ENCODE peak calls at places on chromosome 20, in six cellular contexts. X is uterus, P is A172, N is breast epithelium, C is hypothalamus, J is HFF-Myc. U is an unnamed sample.
A peak's percentile ranks its signal among the peaks of the same experiment; 100 is the strongest.

GRCh38 chr20:11935212-11935611 is 17.5 kb downstream of the BTBD3 start:
- DNase-seq in C (no peak), J (no peak), X (no peak), N (no peak), P (no peak), U (no peak)

GRCh38 chr20:32743237-32744112 is at the start of gene COMMD7:
- DNase-seq in N (peak; percentile 49), X (no peak), J (no peak), P (peak; percentile 63), C (no peak), U (peak; percentile 47)

GRCh38 chr20:46364670-46365482 is 41.5 kb downstream of the ELMO2 start:
- DNase-seq in C (no peak), P (no peak), N (no peak), J (no peak), X (no peak), U (no peak)

GRCh38 chr20:43680976-43681375 is 14.1 kb downstream of the MYBL2 start:
- DNase-seq in P (no peak), X (no peak), C (no peak), N (no peak), J (no peak), U (no peak)

GRCh38 chr20:46826343-46826984 is 68.2 kb upstream of the EYA2 start:
- DNase-seq in C (no peak), X (no peak), P (no peak), N (no peak), J (no peak), U (peak; percentile 35)

GRCh38 chr20:62898970-62899632 is 27.2 kb downstream of the DIDO1 start:
- DNase-seq in C (no peak), X (no peak), P (no peak), J (no peak), N (no peak), U (no peak)

GRCh38 chr20:23613676-23614075 is 8.0 kb upstream of the CST9 start:
- DNase-seq in C (no peak), J (no peak), P (no peak), X (peak; percentile 40), N (no peak), U (peak; percentile 57)

GRCh38 chr20:33545763-33546162 is 55.9 kb downstream of the CBFA2T2 start:
- DNase-seq in C (no peak), X (no peak), J (no peak), N (no peak), P (no peak), U (no peak)

GRCh38 chr20:19078448-19079373 is 133.7 kb upstream of the SLC24A3 start:
- DNase-seq in N (no peak), J (no peak), C (no peak), P (no peak), X (no peak), U (no peak)

GRCh38 chr20:22796465-22797077 is 212.2 kb upstream of the FOXA2 start:
- DNase-seq in P (peak; percentile 58), C (no peak), X (no peak), J (no peak), N (no peak), U (peak; percentile 84)

GRCh38 chr20:2624190-2624589 is 28.2 kb upstream of the NOP56 start:
- DNase-seq in J (no peak), X (no peak), N (no peak), P (no peak), C (no peak), U (no peak)

GRCh38 chr20:44552568-44552949 is 29.8 kb upstream of the PKIG start:
- DNase-seq in P (no peak), X (no peak), N (no peak), C (no peak), J (no peak), U (no peak)

GRCh38 chr20:63215101-63216040 is 560 bp downstream of the YTHDF1 start:
- DNase-seq in X (no peak), N (no peak), P (peak; percentile 44), J (no peak), C (no peak), U (peak; percentile 66)

GRCh38 chr20:62822788-62823651 is 6.2 kb downstream of the COL9A3 start:
- DNase-seq in C (no peak), P (peak; percentile 64), J (no peak), N (no peak), X (no peak), U (peak; percentile 30)

GRCh38 chr20:63106108-63106764 is 99.5 kb upstream of the BHLHE23 start:
- DNase-seq in N (peak; percentile 19), P (peak; percentile 16), X (peak; percentile 37), C (no peak), J (no peak), U (no peak)

GRCh38 chr20:40797425-40797824 is 108.4 kb upstream of the MAFB start:
- DNase-seq in C (no peak), P (peak; percentile 21), X (no peak), N (no peak), J (no peak), U (peak; percentile 1)

GRCh38 chr20:58537831-58538230 is 22.6 kb upstream of the APCDD1L start:
- DNase-seq in P (no peak), N (no peak), C (no peak), X (no peak), J (no peak), U (no peak)

GRCh38 chr20:61719691-61720347 is 345.9 kb downstream of the TAF4 start:
- DNase-seq in J (no peak), P (no peak), X (no peak), N (no peak), C (no peak), U (no peak)

GRCh38 chr20:31923388-31924271 is 28.2 kb downstream of the PDRG1 start:
- DNase-seq in J (no peak), P (no peak), C (no peak), N (no peak), X (no peak), U (no peak)

GRCh38 chr20:11229772-11230171 is 556.0 kb upstream of the JAG1 start:
- DNase-seq in J (peak; percentile 38), X (peak; percentile 32), N (no peak), P (peak; percentile 91), C (no peak), U (peak; percentile 85)

GRCh38 chr20:29873946-29874345 is 1383.5 kb upstream of the DEFB115 start:
- DNase-seq in C (no peak), N (no peak), J (no peak), X (no peak), P (no peak), U (peak; percentile 31)

GRCh38 chr20:37309941-37310590 is 20.6 kb downstream of the MANBAL start:
- DNase-seq in N (peak; percentile 87), P (no peak), X (no peak), C (no peak), J (no peak), U (peak; percentile 37)

GRCh38 chr20:3731944-3732326 is 550 bp upstream of the HSPA12B start:
- DNase-seq in P (no peak), J (no peak), C (no peak), N (no peak), X (no peak), U (no peak)

GRCh38 chr20:21564127-21564773 is 50.4 kb upstream of the NKX2-2 start:
- DNase-seq in J (no peak), P (no peak), C (no peak), N (no peak), X (no peak), U (no peak)

GRCh38 chr20:18847226-18847625 is 33.6 kb downstream of the SCP2D1 start:
- DNase-seq in C (no peak), X (no peak), J (no peak), N (no peak), P (no peak), U (peak; percentile 83)

GRCh38 chr20:57936636-57937310 is 227.0 kb upstream of the PMEPA1 start:
- DNase-seq in P (no peak), C (no peak), X (no peak), J (no peak), N (no peak), U (no peak)

GRCh38 chr20:22423190-22423832 is 161.1 kb downstream of the FOXA2 start:
- DNase-seq in C (no peak), X (no peak), N (no peak), P (no peak), J (no peak), U (no peak)

GRCh38 chr20:38873050-38873581 is 53.1 kb upstream of the FAM83D start:
- DNase-seq in N (no peak), P (no peak), C (no peak), X (no peak), J (no peak), U (no peak)

GRCh38 chr20:4795394-4795793 is 73.7 kb downstream of the PRND start:
- DNase-seq in N (no peak), J (peak; percentile 11), C (no peak), P (peak; percentile 79), X (no peak), U (peak; percentile 68)

GRCh38 chr20:4726710-4727391 is 5.1 kb downstream of the PRND start:
- DNase-seq in C (no peak), J (peak; percentile 60), X (peak; percentile 35), P (peak; percentile 58), N (no peak), U (peak; percentile 73)

GRCh38 chr20:13765299-13765698 is 19.4 kb downstream of the ESF1 start:
- DNase-seq in C (no peak), J (no peak), N (no peak), X (no peak), P (peak; percentile 13), U (no peak)

GRCh38 chr20:33674294-33675126 is at the start of gene NECAB3:
- DNase-seq in P (peak; percentile 52), N (no peak), J (no peak), X (peak; percentile 80), C (peak; percentile 45), U (peak; percentile 59)

GRCh38 chr20:47544240-47544639 is 42.6 kb downstream of the NCOA3 start:
- DNase-seq in J (no peak), C (no peak), P (peak; percentile 20), X (no peak), N (no peak), U (peak; percentile 68)

GRCh38 chr20:36821964-36822437 is 48.4 kb upstream of the DSN1 start:
- DNase-seq in N (no peak), X (no peak), P (peak; percentile 69), J (no peak), C (no peak), U (no peak)

GRCh38 chr20:33229843-33230242 is 6.0 kb upstream of the BPIFA1 start:
- DNase-seq in X (no peak), N (no peak), J (no peak), C (no peak), P (no peak), U (no peak)

U was measured in amniotic epithelial cell.